ENCODE peak calls at places on chromosomes 7 and 10, in five cellular contexts. J is A549, M is HCT116, L is upper lobe of left lung, B is heart left ventricle. A is an unnamed sample. For H3K9me3 and H3K4me1, the result is how much of the 10 kb centered on the place peaks cover.

GRCh38 chr10:78977761-78978305 is 90.9 kb upstream of the ZMIZ1 start:
- ATAC-seq in J (no peak), M (no peak), L (no peak), B (no peak), A (peak)

GRCh38 chr7:155985518-155986427 is 173.5 kb upstream of the SHH start:
- ATAC-seq in J (no peak), M (no peak), L (no peak), B (no peak), A (no peak)

GRCh38 chr10:3995302-3996210 is 210.5 kb upstream of the KLF6 start:
- ATAC-seq in J (no peak), M (no peak), L (no peak), B (no peak), A (no peak)

GRCh38 chr10:63210611-63211196 is 77.6 kb downstream of the NRBF2 start:
- ATAC-seq in J (no peak), M (no peak), L (no peak), B (peak), A (no peak)

GRCh38 chr10:120387326-120387725 is 69.7 kb upstream of the PLPP4 start:
- ATAC-seq in J (no peak), M (no peak), L (no peak), B (no peak), A (no peak)

GRCh38 chr10:2012209-2012608 is 274.9 kb upstream of the ADARB2 start:
- ATAC-seq in J (no peak), M (no peak), L (peak), B (no peak), A (no peak)

GRCh38 chr10:44422631-44423030 is 37.7 kb upstream of the CXCL12 start:
- ATAC-seq in J (no peak), M (no peak), L (no peak), B (peak), A (no peak)

GRCh38 chr7:101824440-101824839 is 7.0 kb downstream of the CUX1 start:
- ATAC-seq in J (no peak), M (no peak), L (no peak), B (no peak), A (no peak)

GRCh38 chr10:50395279-50395678 is 144.0 kb upstream of the ASAH2 start:
- ATAC-seq in J (peak), M (no peak), L (peak), B (no peak), A (peak)

GRCh38 chr7:98753176-98753575 is 116.6 kb downstream of the TMEM130 start:
- ATAC-seq in J (no peak), M (no peak), L (peak), B (no peak), A (no peak)

GRCh38 chr10:5905854-5906507 is 15.9 kb downstream of the FBH1 start:
- ATAC-seq in J (no peak), M (no peak), L (no peak), B (peak), A (peak)

GRCh38 chr10:49759787-49760551 is 2.2 kb downstream of the OGDHL start:
- ATAC-seq in J (no peak), M (no peak), L (no peak), B (no peak), A (no peak)

GRCh38 chr7:7257899-7258692 is 75.8 kb downstream of the C1GALT1 start:
- ATAC-seq in J (no peak), M (no peak), L (peak), B (peak), A (no peak)

GRCh38 chr10:106931159-106931852 is 233.2 kb downstream of the SORCS1 start:
- ATAC-seq in J (no peak), M (no peak), L (peak), B (no peak), A (peak)

GRCh38 chr10:103580422-103580821 is 86.9 kb downstream of the NEURL1 start:
- ATAC-seq in J (no peak), M (peak), L (no peak), B (peak), A (no peak)

GRCh38 chr7:3955026-3955425 is 654.0 kb downstream of the SDK1 start:
- ATAC-seq in J (no peak), M (no peak), L (no peak), B (no peak), A (no peak)

GRCh38 chr10:61828788-61829187 is 72.7 kb upstream of the ARID5B start:
- ATAC-seq in J (no peak), M (no peak), L (no peak), B (no peak), A (no peak)

GRCh38 chr10:30491204-30491603 is 57.2 kb downstream of the MAP3K8 start:
- ATAC-seq in J (peak), M (no peak), L (peak), B (no peak), A (peak)

GRCh38 chr7:71131256-71131752 is 640 bp upstream of the GALNT17 start:
- ATAC-seq in J (peak), M (no peak), L (peak), B (peak), A (peak)

GRCh38 chr7:3439333-3440030 is 138.4 kb downstream of the SDK1 start:
- ATAC-seq in J (peak), M (no peak), L (peak), B (no peak), A (peak)

GRCh38 chr7:17247357-17247756 is 51.1 kb upstream of the AHR start:
- ATAC-seq in J (no peak), M (no peak), L (no peak), B (no peak), A (no peak)

GRCh38 chr10:6092731-6093130 is 3.9 kb downstream of the RBM17 start:
- ATAC-seq in J (no peak), M (no peak), L (no peak), B (no peak), A (no peak)

GRCh38 chr10:69435966-69436520 is 15.2 kb upstream of the TSPAN15 start:
- ATAC-seq in J (no peak), M (no peak), L (no peak), B (no peak), A (no peak)

DNA sequence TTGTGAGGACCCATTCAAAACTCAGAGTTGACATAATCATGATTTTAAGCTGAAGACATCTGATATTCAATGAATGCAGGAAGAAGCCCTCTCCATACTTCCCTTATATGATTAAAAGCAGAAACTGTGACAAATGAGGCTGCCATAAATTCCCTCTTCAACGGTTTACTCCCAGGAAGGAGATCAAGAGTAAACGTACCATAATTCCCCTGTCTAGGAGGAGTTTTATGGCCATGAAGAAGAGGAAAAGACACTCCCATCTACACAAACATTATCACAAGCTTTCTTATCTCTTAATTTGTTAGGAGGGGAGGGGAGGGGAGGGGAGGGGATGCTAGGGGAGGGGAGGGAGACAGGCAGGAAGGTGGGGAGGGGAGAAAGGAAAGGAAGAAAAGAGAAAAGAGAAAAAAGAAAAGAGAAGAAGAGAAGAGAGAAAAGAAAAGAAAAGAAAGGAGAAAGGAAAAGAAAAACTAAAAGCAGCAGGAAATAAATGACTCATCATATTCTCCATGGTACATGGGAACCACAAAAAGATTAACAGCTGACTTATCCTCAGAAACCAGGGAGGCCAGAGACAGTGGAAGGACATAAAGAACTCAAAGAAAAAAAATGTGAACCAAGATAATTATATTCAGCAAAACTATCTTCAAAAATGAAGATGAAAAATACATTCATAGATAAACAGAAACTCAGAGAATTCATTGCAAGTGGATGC is 121.6 kb downstream of the ALOX5 start:
- ATAC-seq in J (no peak), M (no peak), L (no peak), B (no peak), A (no peak)
- H3K9me3 ChIP-seq in J (under half), M (under half), L (under half), B (under half), A (under half)

GRCh38 chr10:83372646-83373045 is 766.7 kb upstream of the GHITM start:
- ATAC-seq in J (no peak), M (no peak), L (peak), B (no peak), A (no peak)

GRCh38 chr10:83374741-83375140 is 764.6 kb upstream of the GHITM start:
- ATAC-seq in J (no peak), M (no peak), L (no peak), B (no peak), A (no peak)

GRCh38 chr10:83371696-83372490 is 767.4 kb upstream of the GHITM start:
- ATAC-seq in J (no peak), M (no peak), L (no peak), B (no peak), A (no peak)

GRCh38 chr10:83375274-83375673 is 764.0 kb upstream of the GHITM start:
- ATAC-seq in J (no peak), M (no peak), L (no peak), B (no peak), A (no peak)

DNA sequence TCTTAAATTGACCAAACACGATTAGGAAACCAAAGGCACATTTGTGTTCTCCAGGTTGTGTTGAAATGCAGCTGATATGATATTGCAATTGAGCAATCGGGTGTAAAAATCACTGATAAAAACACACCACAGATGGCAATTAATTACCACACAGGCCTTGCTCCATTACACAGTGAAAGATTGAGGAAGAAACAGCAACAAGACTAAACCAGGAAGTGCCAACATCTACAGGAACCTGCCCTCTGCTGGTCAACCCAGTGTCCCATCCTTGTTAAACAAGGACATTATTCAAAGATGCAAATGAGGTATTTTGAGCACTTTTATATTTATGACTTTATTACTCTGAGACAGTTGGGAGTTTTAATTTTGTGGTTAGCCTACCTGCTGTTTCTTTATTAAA is 765.6 kb upstream of the GHITM start:
- ATAC-seq in J (no peak), M (no peak), L (peak), B (no peak), A (no peak)
- TF ChIP-seq CTCF in J (no peak), M (peak), L (no peak), B (no peak), A (no peak)

GRCh38 chr10:122341141-122341810 is 33.2 kb upstream of the PLEKHA1 start:
- ATAC-seq in J (no peak), M (no peak), L (peak), B (peak), A (peak)

GRCh38 chr10:122343936-122344335 is 30.6 kb upstream of the PLEKHA1 start:
- ATAC-seq in J (no peak), M (no peak), L (no peak), B (no peak), A (no peak)

GRCh38 chr10:122342293-122343134 is 32.0 kb upstream of the PLEKHA1 start:
- ATAC-seq in J (peak), M (peak), L (peak), B (peak), A (peak)

GRCh38 chr10:122344741-122345258 is 29.7 kb upstream of the PLEKHA1 start:
- ATAC-seq in J (no peak), M (peak), L (no peak), B (peak), A (no peak)

DNA sequence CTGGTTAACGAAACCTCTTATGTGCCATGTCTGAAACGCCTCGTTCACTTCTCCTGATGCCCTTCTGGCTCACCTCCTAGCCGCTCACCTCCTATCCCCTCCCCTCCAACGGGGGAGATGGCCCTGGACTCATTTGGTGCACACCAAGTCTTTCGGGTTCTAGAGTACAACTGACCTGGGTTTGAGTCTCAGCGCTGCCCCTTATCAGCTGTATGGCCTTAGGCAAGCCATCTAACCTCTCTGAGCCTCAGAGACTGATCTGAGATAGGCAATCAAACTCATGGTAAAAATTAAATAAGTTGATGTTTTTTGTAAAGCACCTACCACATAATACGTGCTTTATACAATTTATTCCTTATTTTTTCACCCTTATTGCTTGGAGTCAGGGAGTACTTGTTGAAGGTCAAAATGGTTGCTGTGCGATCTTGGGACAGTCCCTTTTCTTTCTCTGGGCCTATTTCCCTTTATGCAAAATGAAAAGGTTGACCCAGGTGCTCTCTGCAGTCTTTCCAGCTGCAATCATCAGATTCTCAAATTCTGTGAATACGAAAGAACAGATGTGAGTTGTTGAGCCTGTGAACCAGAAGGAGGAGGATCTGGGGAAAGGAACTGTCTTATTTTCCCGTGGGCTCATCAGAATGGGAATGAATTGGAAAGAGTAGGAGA is 31.2 kb upstream of the PLEKHA1 start:
- ATAC-seq in J (no peak), M (no peak), L (no peak), B (no peak), A (no peak)
- H3K4me1 ChIP-seq in J (under half), M (under half), L (under half), B (under half), A (half or more)

GRCh38 chr10:16999665-17000451 is 129.8 kb downstream of the CUBN start:
- ATAC-seq in J (no peak), M (no peak), L (no peak), B (no peak), A (peak)

GRCh38 chr10:17001297-17001744 is 128.3 kb downstream of the CUBN start:
- ATAC-seq in J (no peak), M (no peak), L (peak), B (peak), A (peak)

GRCh38 chr10:17003666-17004065 is 125.9 kb downstream of the CUBN start:
- ATAC-seq in J (no peak), M (no peak), L (peak), B (no peak), A (no peak)

GRCh38 chr10:17003151-17003550 is 126.5 kb downstream of the CUBN start:
- ATAC-seq in J (no peak), M (no peak), L (peak), B (no peak), A (no peak)

GRCh38 chr10:17001961-17002749 is 127.5 kb downstream of the CUBN start:
- ATAC-seq in J (no peak), M (no peak), L (peak), B (peak), A (peak)
- H3K9me3 ChIP-seq in J (under half), M (under half), L (under half), B (under half), A (under half)

GRCh38 chr7:27655184-27655583 is 7.5 kb downstream of the HIBADH start:
- ATAC-seq in J (no peak), M (no peak), L (no peak), B (no peak), A (no peak)
- TF ChIP-seq CTCF in J (no peak), M (no peak), L (no peak), B (no peak), A (no peak)

GRCh38 chr10:88288621-88289059 is 294.5 kb downstream of the RNLS start:
- ATAC-seq in J (no peak), M (no peak), L (no peak), B (no peak), A (no peak)
- H3K4me1 ChIP-seq in J (under half), M (under half), L (under half), B (under half), A (under half)

A was measured in gastroesophageal sphincter.